ENCODE peak calls at places on chromosomes 11 and 22, in seven cellular contexts. P, F, W, B, T, G and D are unnamed samples. For H3K4me1, the result is how much of the 10 kb centered on the place peaks cover.

GRCh38 chr22:23689414-23689813 is 1.4 kb upstream of the RGL4 start:
- DNase-seq in P (no peak), F (no peak), W (no peak), B (no peak), T (no peak), G (no peak), D (no peak)

GRCh38 chr11:14318581-14318981 is 40.4 kb downstream of the RRAS2 start:
- DNase-seq in P (no peak), F (no peak), W (no peak), B (no peak), T (no peak), G (no peak), D (no peak)

GRCh38 chr11:102111011-102111786 is 952 bp downstream of the YAP1 start:
- DNase-seq in P (no peak), F (no peak), W (peak), B (peak), T (peak), G (peak), D (peak)

GRCh38 chr22:17910561-17911311 is 113.6 kb downstream of the MICAL3 start:
- DNase-seq in P (no peak), F (no peak), W (no peak), B (peak), T (peak), G (peak), D (peak)

GRCh38 chr22:31897842-31898241 is 46.5 kb upstream of the YWHAH start:
- DNase-seq in P (no peak), F (no peak), W (no peak), B (no peak), T (no peak), G (no peak), D (no peak)

GRCh38 chr11:74154621-74155281 is 16.1 kb downstream of the C2CD3 start:
- DNase-seq in P (no peak), F (no peak), W (no peak), B (no peak), T (no peak), G (peak), D (no peak)

GRCh38 chr22:24305260-24305692 is 34.6 kb downstream of the SPECC1L start:
- DNase-seq in P (no peak), F (no peak), W (no peak), B (no peak), T (no peak), G (no peak), D (no peak)

GRCh38 chr22:30435674-30436126 is 10.1 kb downstream of the MTFP1 start:
- DNase-seq in P (no peak), F (peak), W (no peak), B (no peak), T (peak), G (no peak), D (peak)

GRCh38 chr11:30585892-30586250 is 282 bp downstream of the MPPED2 start:
- DNase-seq in P (no peak), F (no peak), W (peak), B (peak), T (peak), G (no peak), D (no peak)

GRCh38 chr11:102155676-102156075 is 45.4 kb downstream of the YAP1 start:
- DNase-seq in P (no peak), F (no peak), W (no peak), B (no peak), T (no peak), G (no peak), D (no peak)

GRCh38 chr11:27281740-27282139 is 81.3 kb downstream of the CCDC34 start:
- DNase-seq in P (peak), F (no peak), W (no peak), B (no peak), T (no peak), G (no peak), D (no peak)

GRCh38 chr11:113090716-113091577 is 129.7 kb downstream of the NCAM1 start:
- DNase-seq in P (no peak), F (no peak), W (no peak), B (no peak), T (no peak), G (no peak), D (no peak)

GRCh38 chr11:69080361-69080973 is 31.7 kb downstream of the TPCN2 start:
- DNase-seq in P (no peak), F (no peak), W (peak), B (no peak), T (no peak), G (peak), D (no peak)

GRCh38 chr22:32803020-32803758 is 1.7 kb downstream of the TIMP3 start:
- DNase-seq in P (no peak), F (no peak), W (no peak), B (peak), T (no peak), G (peak), D (no peak)

GRCh38 chr22:44403166-44403565 is 90.4 kb upstream of the SHISAL1 start:
- DNase-seq in P (no peak), F (no peak), W (no peak), B (peak), T (no peak), G (no peak), D (no peak)

GRCh38 chr11:35247863-35248262 is 108.9 kb downstream of the CD44 start:
- DNase-seq in P (no peak), F (no peak), W (no peak), B (no peak), T (no peak), G (no peak), D (no peak)

GRCh38 chr11:62195945-62196344 is 5.9 kb downstream of the SCGB1D1 start:
- DNase-seq in P (no peak), F (no peak), W (no peak), B (no peak), T (no peak), G (no peak), D (no peak)

GRCh38 chr11:134843735-134844134 is 431.7 kb upstream of the B3GAT1 start:
- DNase-seq in P (no peak), F (no peak), W (no peak), B (no peak), T (no peak), G (no peak), D (no peak)

GRCh38 chr22:27919943-27920755 is 1.1 kb upstream of the PITPNB start:
- DNase-seq in P (no peak), F (no peak), W (no peak), B (peak), T (no peak), G (peak), D (no peak)

GRCh38 chr11:117671370-117671769 is 125.6 kb downstream of the DSCAML1 start:
- DNase-seq in P (no peak), F (no peak), W (no peak), B (no peak), T (no peak), G (no peak), D (no peak)

GRCh38 chr11:60905551-60906113 is 753 bp downstream of the PRPF19 start:
- DNase-seq in P (no peak), F (no peak), W (no peak), B (peak), T (no peak), G (peak), D (peak)

GRCh38 chr22:24413726-24414385 is 13.5 kb upstream of the ADORA2A start:
- DNase-seq in P (no peak), F (no peak), W (no peak), B (peak), T (no peak), G (no peak), D (no peak)

GRCh38 chr11:79236541-79236971 is 204.3 kb downstream of the TENM4 start:
- DNase-seq in P (no peak), F (no peak), W (no peak), B (no peak), T (no peak), G (no peak), D (no peak)

GRCh38 chr22:24186892-24187670 is 5.8 kb downstream of the SUSD2 start:
- DNase-seq in P (no peak), F (no peak), W (peak), B (peak), T (no peak), G (no peak), D (no peak)

GRCh38 chr11:44372989-44373388 is 63.0 kb upstream of the ALX4 start:
- DNase-seq in P (no peak), F (no peak), W (no peak), B (no peak), T (no peak), G (no peak), D (no peak)

GRCh38 chr11:130089669-130090063 is 20.0 kb downstream of the APLP2 start:
- DNase-seq in P (no peak), F (no peak), W (no peak), B (no peak), T (no peak), G (no peak), D (no peak)

GRCh38 chr11:133064152-133064877 is 468.0 kb downstream of the OPCML start:
- DNase-seq in P (no peak), F (no peak), W (peak), B (peak), T (peak), G (no peak), D (peak)

GRCh38 chr22:27848005-27848404 is 46.4 kb upstream of the MN1 start:
- DNase-seq in P (no peak), F (no peak), W (no peak), B (no peak), T (no peak), G (no peak), D (no peak)

GRCh38 chr22:30277547-30278344 is 11.1 kb upstream of the OSM start:
- DNase-seq in P (no peak), F (no peak), W (peak), B (no peak), T (no peak), G (peak), D (no peak)

GRCh38 chr22:38728899-38729796 is 23.4 kb downstream of the GTPBP1 start:
- DNase-seq in P (no peak), F (no peak), W (peak), B (no peak), T (no peak), G (no peak), D (peak)

GRCh38 chr22:45053571-45053970 is 43.8 kb upstream of the PHF21B start:
- DNase-seq in P (no peak), F (no peak), W (no peak), B (no peak), T (no peak), G (no peak), D (no peak)

GRCh38 chr22:25824828-25825474 is 83.0 kb downstream of the MYO18B start:
- DNase-seq in P (no peak), F (no peak), W (no peak), B (no peak), T (no peak), G (no peak), D (no peak)

GRCh38 chr11:116732740-116733385 is 39.9 kb downstream of the BUD13 start:
- DNase-seq in P (peak), F (peak), W (peak), B (no peak), T (peak), G (peak), D (peak)

GRCh38 chr22:28544431-28544868 is 135.2 kb downstream of the TTC28 start:
- DNase-seq in P (no peak), F (no peak), W (no peak), B (no peak), T (no peak), G (peak), D (no peak)

GRCh38 chr22:43151251-43152000 is at the start of gene TSPO:
- DNase-seq in P (no peak), F (peak), W (peak), B (peak), T (peak), G (no peak), D (peak)
- H3K27ac ChIP-seq in P (no peak), F (peak), W (peak), B (peak), T (peak), G (peak), D (no peak)

GRCh38 chr22:46741974-46742519 is 4.0 kb upstream of the CERK start:
- DNase-seq in P (no peak), F (no peak), W (peak), B (no peak), T (no peak), G (no peak), D (no peak)
- H3K4me1 ChIP-seq in P (under half), F (under half), W (under half), B (under half), T (under half), G (under half), D (under half)

GRCh38 chr11:33945481-33946268 is 53.8 kb upstream of the LMO2 start:
- DNase-seq in P (no peak), F (no peak), W (no peak), B (no peak), T (no peak), G (no peak), D (no peak)

GRCh38 chr11:33944345-33944692 is 52.4 kb upstream of the LMO2 start:
- DNase-seq in P (no peak), F (no peak), W (no peak), B (no peak), T (no peak), G (no peak), D (no peak)

GRCh38 chr11:33941637-33942160 is 49.8 kb upstream of the LMO2 start:
- DNase-seq in P (peak), F (no peak), W (no peak), B (no peak), T (no peak), G (no peak), D (no peak)

GRCh38 chr11:33944693-33945424 is 53.0 kb upstream of the LMO2 start:
- DNase-seq in P (no peak), F (no peak), W (no peak), B (no peak), T (no peak), G (no peak), D (no peak)

GRCh38 chr11:33942954-33943353 is 51.1 kb upstream of the LMO2 start:
- DNase-seq in P (peak), F (no peak), W (no peak), B (no peak), T (no peak), G (no peak), D (no peak)
- H3K27ac ChIP-seq in P (peak), F (no peak), W (no peak), B (no peak), T (no peak), G (no peak), D (no peak)

DNA sequence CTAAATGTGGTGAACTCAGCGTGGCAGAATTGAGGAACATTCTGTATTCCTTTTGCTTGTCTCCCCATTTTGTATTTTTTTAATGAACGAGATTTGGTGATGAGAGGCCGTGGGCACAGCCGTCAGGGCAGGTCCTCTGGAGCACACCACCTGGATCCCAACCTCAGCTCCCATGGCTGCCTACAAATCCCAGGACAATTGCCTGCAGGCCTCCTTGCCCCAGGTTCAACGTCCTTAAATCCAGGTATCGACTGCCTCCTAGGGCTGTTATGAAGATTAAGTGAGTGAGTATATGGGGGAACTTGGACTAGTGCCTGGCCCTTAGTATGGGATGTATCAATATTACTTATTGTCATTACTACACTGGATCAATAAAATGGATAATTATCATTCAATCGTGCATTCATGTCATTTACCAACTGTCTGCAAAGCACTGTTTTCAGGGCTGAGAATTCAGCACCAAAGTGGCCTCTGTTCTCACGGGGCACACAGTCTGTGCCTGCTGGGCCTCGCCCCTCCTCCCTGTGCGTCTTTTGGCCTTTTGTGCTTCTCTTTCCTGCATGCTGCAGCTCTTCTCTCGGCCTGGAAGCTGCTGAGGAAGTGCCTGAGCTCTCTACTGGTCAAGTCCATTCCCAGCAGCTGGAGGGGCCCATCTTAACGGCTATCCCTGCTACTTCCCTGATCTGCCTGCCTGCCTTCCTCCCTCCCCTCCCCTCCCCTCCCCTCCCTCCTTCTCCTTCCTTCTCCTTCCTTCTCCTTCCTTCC is 1343.7 kb downstream of the BRD1 start:
- DNase-seq in P (no peak), F (no peak), W (no peak), B (no peak), T (no peak), G (no peak), D (no peak)
- H3K4me1 ChIP-seq in P (under half), F (under half), W (under half), B (under half), T (under half), G (under half), D (under half)

DNA sequence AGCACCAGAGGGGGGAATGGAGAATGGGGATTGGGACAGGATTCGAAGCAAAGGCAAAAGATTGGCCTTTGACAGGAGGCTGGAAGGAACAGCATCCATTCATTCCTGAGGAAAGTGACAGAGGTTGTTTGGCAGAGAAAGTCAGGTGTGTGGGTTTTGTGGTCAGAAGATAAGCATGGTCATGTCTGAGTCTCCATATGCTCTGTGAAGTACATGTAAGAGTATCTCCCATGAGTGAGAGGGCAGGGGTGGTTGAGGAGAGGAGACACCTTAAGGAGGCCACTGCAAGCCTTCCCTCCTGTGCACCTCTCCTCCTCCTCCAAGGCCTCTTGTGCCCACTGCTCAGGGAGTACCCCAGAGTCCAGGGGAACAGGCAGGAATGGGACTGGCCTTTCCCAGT is 1.9 kb upstream of the NLRP10 start:
- DNase-seq in P (no peak), F (no peak), W (no peak), B (no peak), T (no peak), G (peak), D (no peak)
- H3K27ac ChIP-seq in P (no peak), F (no peak), W (no peak), B (no peak), T (no peak), G (peak), D (no peak)

GRCh38 chr11:114209343-114209742 is 86.9 kb upstream of the NNMT start:
- DNase-seq in P (no peak), F (no peak), W (no peak), B (no peak), T (no peak), G (no peak), D (no peak)
- H3K4me1 ChIP-seq in P (under half), F (under half), W (under half), B (under half), T (under half), G (under half), D (under half)

DNA sequence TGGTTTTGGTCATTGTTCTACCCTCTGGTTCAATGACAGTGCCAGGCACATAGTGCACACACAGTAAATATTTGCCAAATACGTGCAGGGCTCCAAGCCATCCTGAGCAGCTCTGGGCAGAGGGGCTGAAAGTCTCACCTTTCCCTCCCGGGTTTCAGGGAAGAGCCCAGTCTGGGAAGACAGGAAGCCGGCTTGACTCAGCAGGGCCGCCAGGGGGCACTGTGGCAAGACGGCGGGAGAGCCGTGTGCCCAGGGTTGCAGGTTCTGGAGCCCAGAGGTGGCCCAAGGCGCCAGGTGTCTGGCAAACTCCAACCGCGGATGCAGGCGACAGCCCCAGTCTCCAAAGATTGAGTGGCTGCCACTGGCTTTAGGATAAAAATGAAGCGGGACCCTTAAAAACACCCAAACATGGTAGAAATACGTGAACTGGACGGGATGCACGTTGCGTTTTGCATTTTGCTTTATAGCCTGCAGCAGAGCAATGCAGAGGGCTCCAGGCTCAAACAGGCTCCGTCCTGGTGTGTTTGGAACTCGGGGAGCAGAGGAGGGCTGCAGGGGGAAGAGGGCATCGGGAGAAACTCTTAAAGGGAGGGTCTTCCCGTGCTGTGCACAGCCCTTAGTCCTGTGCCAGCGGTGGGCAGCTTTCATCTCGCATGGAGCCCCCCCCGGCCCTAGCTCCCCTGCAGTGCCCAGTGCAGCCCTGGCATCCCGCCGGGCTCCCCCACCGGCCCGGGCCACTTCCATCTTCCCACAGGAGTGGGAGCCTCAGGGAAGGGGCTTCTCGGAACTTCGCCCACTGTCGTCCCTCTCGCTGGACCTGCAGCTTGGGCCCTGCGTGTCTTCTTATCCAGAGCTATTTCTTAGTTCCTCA is 10.7 kb downstream of the KRTAP5-5 start:
- DNase-seq in P (no peak), F (no peak), W (peak), B (peak), T (peak), G (no peak), D (peak)
- H3K27ac ChIP-seq in P (no peak), F (no peak), W (no peak), B (no peak), T (peak), G (no peak), D (no peak)

GRCh38 chr22:41857860-41858199 is 24.9 kb downstream of the SREBF2 start:
- DNase-seq in P (no peak), F (no peak), W (no peak), B (no peak), T (no peak), G (no peak), D (no peak)
- H3K4me1 ChIP-seq in P (half or more), F (under half), W (under half), B (under half), T (under half), G (under half), D (under half)

GRCh38 chr11:6544921-6545850 is 48.1 kb downstream of the DNHD1 start:
- DNase-seq in P (no peak), F (no peak), W (no peak), B (no peak), T (no peak), G (no peak), D (no peak)
- H3K27ac ChIP-seq in P (no peak), F (no peak), W (no peak), B (no peak), T (no peak), G (no peak), D (no peak)

DNA sequence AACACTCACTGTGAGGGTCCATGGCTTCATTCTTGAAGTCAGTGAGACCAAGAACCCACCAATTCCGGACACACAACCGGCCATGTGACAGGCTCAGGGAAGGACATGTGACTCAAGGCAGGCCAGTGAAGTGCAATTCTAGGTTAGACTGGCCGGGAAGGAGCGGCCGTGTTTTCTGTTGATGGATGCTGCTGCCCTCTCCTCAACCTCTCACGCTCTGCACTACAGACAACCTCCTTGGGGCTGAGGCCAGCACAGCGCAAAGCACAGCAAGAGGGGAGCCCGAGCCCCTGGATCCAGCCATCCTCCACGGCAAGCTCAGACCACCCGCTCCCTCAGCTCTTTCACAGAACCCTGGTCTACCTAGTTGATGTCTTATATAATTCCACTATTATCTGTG is 2.8 kb downstream of the NUDT8 start:
- DNase-seq in P (no peak), F (no peak), W (peak), B (no peak), T (no peak), G (no peak), D (no peak)
- H3K4me1 ChIP-seq in P (under half), F (under half), W (under half), B (under half), T (under half), G (under half), D (under half)